ENCODE peak calls at places on chromosomes 3 and 15, in six cellular contexts. Y is activated CD4-positive, alpha-beta T cell treated with anti-CD3 and anti-CD28 coated beads for 36 hours; D is stimulated activated CD8-positive, alpha-beta memory T cell treated with anti-CD3 and anti-CD28 coated beads, Interleukin-15, amount 100 ng/mL, for 1 hour; A is NCI-H524 treated with DMSO at 0.1 percent for 48 hours; M is A549; N is stimulated activated CD4-positive, alpha-beta T cell treated with anti-CD3 and anti-CD28 coated beads, Interleukin-15, amount 100 ng/mL, for 1 hour. G is an unnamed sample.

GRCh38 chr3:128190501-128190900 is 37.2 kb downstream of the EEFSEC start:
- DNase-seq in Y (no peak), D (no peak), A (no peak), M (no peak), N (no peak), G (no peak)

GRCh38 chr15:72916939-72917338 is 133.4 kb upstream of the ADPGK start:
- DNase-seq in Y (no peak), D (no peak), A (no peak), M (no peak), N (no peak), G (no peak)

GRCh38 chr3:194184265-194184751 is 48.4 kb downstream of the HES1 start:
- DNase-seq in Y (no peak), D (no peak), A (no peak), M (no peak), N (no peak), G (no peak)

GRCh38 chr15:74174216-74174965 is 881 bp downstream of the ISLR start:
- DNase-seq in Y (no peak), D (no peak), A (no peak), M (no peak), N (no peak), G (no peak)

GRCh38 chr3:88779482-88779881 is 327.9 kb upstream of the EPHA3 start:
- DNase-seq in Y (no peak), D (no peak), A (no peak), M (no peak), N (no peak), G (no peak)

GRCh38 chr3:177968891-177969290 is 567.3 kb upstream of the KCNMB2 start:
- DNase-seq in Y (no peak), D (no peak), A (no peak), M (no peak), N (no peak), G (no peak)

GRCh38 chr3:168431436-168431835 is 335.7 kb upstream of the GOLIM4 start:
- DNase-seq in Y (no peak), D (no peak), A (no peak), M (no peak), N (no peak), G (no peak)

GRCh38 chr3:15089201-15089600 is 9.7 kb downstream of the RBSN start:
- DNase-seq in Y (no peak), D (no peak), A (no peak), M (no peak), N (no peak), G (no peak)

GRCh38 chr3:79175870-79176269 is 591.9 kb downstream of the ROBO1 start:
- DNase-seq in Y (no peak), D (no peak), A (no peak), M (no peak), N (no peak), G (no peak)

GRCh38 chr15:31498329-31498728 is 171.7 kb downstream of the KLF13 start:
- DNase-seq in Y (no peak), D (no peak), A (no peak), M (no peak), N (no peak), G (no peak)

GRCh38 chr15:56058986-56059385 is 65.6 kb upstream of the NEDD4 start:
- DNase-seq in Y (no peak), D (no peak), A (peak; percentile 75), M (no peak), N (no peak), G (no peak)

GRCh38 chr3:27960133-27960532 is 238.0 kb upstream of the EOMES start:
- DNase-seq in Y (no peak), D (no peak), A (no peak), M (no peak), N (no peak), G (peak; percentile 22)

GRCh38 chr3:34002569-34003100 is 204.2 kb downstream of the PDCD6IP start:
- DNase-seq in Y (no peak), D (no peak), A (no peak), M (no peak), N (no peak), G (no peak)

GRCh38 chr15:68791431-68792283 is 29.0 kb downstream of the ANP32A start:
- DNase-seq in Y (peak; percentile 66), D (peak; percentile 14), A (no peak), M (no peak), N (no peak), G (no peak)

GRCh38 chr3:41881233-41881821 is 80.6 kb downstream of the ULK4 start:
- DNase-seq in Y (no peak), D (no peak), A (no peak), M (no peak), N (no peak), G (peak; percentile 10)

GRCh38 chr3:46861293-46861995 is 1.8 kb downstream of the MYL3 start:
- DNase-seq in Y (peak; percentile 3), D (no peak), A (no peak), M (no peak), N (no peak), G (no peak)

GRCh38 chr15:56234804-56235203 is 8.9 kb downstream of the RFX7 start:
- DNase-seq in Y (no peak), D (no peak), A (no peak), M (no peak), N (no peak), G (no peak)

GRCh38 chr15:70093481-70094309 is 4.0 kb downstream of the TLE3 start:
- DNase-seq in Y (peak; percentile 43), D (no peak), A (no peak), M (no peak), N (no peak), G (no peak)

GRCh38 chr15:62350744-62351143 is 185.7 kb upstream of the C2CD4B start:
- DNase-seq in Y (no peak), D (no peak), A (no peak), M (no peak), N (no peak), G (no peak)